ENCODE peak calls at places on chromosomes 16 and 17, in six cellular contexts. N is esophagus muscularis mucosa, I is epithelial cell of proximal tubule, D is GM10248, M is sigmoid colon, W is breast epithelium. L is an unnamed sample.

GRCh38 chr16:17483266-17483864 is 12.6 kb upstream of the XYLT1 start:
- DNase-seq in N (no peak), I (no peak), D (no peak), M (no peak), W (no peak), L (no peak)

GRCh38 chr17:76473541-76473985 is 6.2 kb downstream of the AANAT start:
- DNase-seq in N (no peak), I (no peak), D (no peak), M (no peak), W (no peak), L (no peak)

GRCh38 chr16:29310852-29311314 is 95.6 kb downstream of the NPIPB11 start:
- DNase-seq in N (no peak), I (no peak), D (no peak), M (peak; percentile 60), W (no peak), L (no peak)

GRCh38 chr16:53498984-53499383 is 4.0 kb downstream of the AKTIP start:
- DNase-seq in N (peak; percentile 17), I (no peak), D (no peak), M (no peak), W (no peak), L (no peak)

GRCh38 chr16:50151744-50152143 is 1.4 kb upstream of the TENT4B start:
- DNase-seq in N (no peak), I (no peak), D (no peak), M (no peak), W (no peak), L (no peak)

GRCh38 chr16:12311309-12311708 is 334.8 kb downstream of the SNX29 start:
- DNase-seq in N (no peak), I (no peak), D (no peak), M (no peak), W (no peak), L (no peak)

GRCh38 chr17:50904522-50905459 is 38.6 kb upstream of the TOB1 start:
- DNase-seq in N (no peak), I (no peak), D (no peak), M (peak; percentile 91), W (peak; percentile 90), L (no peak)

GRCh38 chr16:10619271-10619849 is 39.0 kb upstream of the EMP2 start:
- DNase-seq in N (no peak), I (no peak), D (peak; percentile 61), M (peak; percentile 69), W (peak; percentile 26), L (peak; percentile 60)

GRCh38 chr17:48542956-48543853 is 1.7 kb downstream of the HOXB2 start:
- DNase-seq in N (no peak), I (no peak), D (peak; percentile 72), M (peak; percentile 83), W (no peak), L (peak; percentile 84)

GRCh38 chr17:63263053-63263452 is 183.1 kb downstream of the CYB561 start:
- DNase-seq in N (no peak), I (no peak), D (no peak), M (no peak), W (no peak), L (no peak)

GRCh38 chr17:17913695-17914332 is 58.4 kb downstream of the TOM1L2 start:
- DNase-seq in N (peak; percentile 93), I (no peak), D (peak; percentile 58), M (peak; percentile 92), W (peak; percentile 67), L (no peak)

GRCh38 chr16:24070851-24071250 is 185.3 kb upstream of the CACNG3 start:
- DNase-seq in N (no peak), I (no peak), D (peak; percentile 65), M (no peak), W (no peak), L (peak; percentile 52)

GRCh38 chr17:55587608-55588139 is 76.4 kb upstream of the SMIM36 start:
- DNase-seq in N (no peak), I (no peak), D (no peak), M (peak; percentile 81), W (no peak), L (no peak)

GRCh38 chr17:39742856-39743436 is 5.2 kb downstream of the GRB7 start:
- DNase-seq in N (no peak), I (no peak), D (no peak), M (no peak), W (no peak), L (no peak)

GRCh38 chr17:50721194-50722010 is 2.0 kb downstream of the LUC7L3 start:
- DNase-seq in N (no peak), I (no peak), D (peak; percentile 44), M (no peak), W (no peak), L (peak; percentile 61)

GRCh38 chr17:48335858-48336500 is 94.0 kb downstream of the SKAP1 start:
- DNase-seq in N (no peak), I (no peak), D (peak; percentile 37), M (no peak), W (no peak), L (peak; percentile 33)

GRCh38 chr17:7856081-7856791 is 1.1 kb downstream of the NAA38 start:
- DNase-seq in N (no peak), I (no peak), D (no peak), M (peak; percentile 83), W (peak; percentile 41), L (peak; percentile 51)

GRCh38 chr17:51366866-51367265 is 106.5 kb downstream of the UTP18 start:
- DNase-seq in N (no peak), I (no peak), D (no peak), M (no peak), W (no peak), L (no peak)

GRCh38 chr16:56732832-56733231 is 2.9 kb downstream of the NUP93 start:
- DNase-seq in N (no peak), I (no peak), D (no peak), M (no peak), W (no peak), L (peak; percentile 57)

GRCh38 chr17:39564201-39564828 is 43.4 kb downstream of the NEUROD2 start:
- DNase-seq in N (no peak), I (no peak), D (no peak), M (no peak), W (no peak), L (no peak)

GRCh38 chr16:49492090-49492801 is 118.6 kb downstream of the C16orf78 start:
- DNase-seq in N (no peak), I (no peak), D (peak; percentile 83), M (peak; percentile 73), W (peak; percentile 23), L (peak; percentile 88)

GRCh38 chr17:17380156-17380925 is 77.2 kb downstream of the NT5M start:
- DNase-seq in N (no peak), I (no peak), D (no peak), M (no peak), W (no peak), L (no peak)

GRCh38 chr17:83187782-83188311 is 108.4 kb downstream of the METRNL start:
- DNase-seq in N (no peak), I (no peak), D (no peak), M (no peak), W (no peak), L (no peak)

GRCh38 chr17:82229686-82230626 is 1.1 kb downstream of the SLC16A3 start:
- DNase-seq in N (no peak), I (no peak), D (no peak), M (peak; percentile 78), W (no peak), L (no peak)

DNA sequence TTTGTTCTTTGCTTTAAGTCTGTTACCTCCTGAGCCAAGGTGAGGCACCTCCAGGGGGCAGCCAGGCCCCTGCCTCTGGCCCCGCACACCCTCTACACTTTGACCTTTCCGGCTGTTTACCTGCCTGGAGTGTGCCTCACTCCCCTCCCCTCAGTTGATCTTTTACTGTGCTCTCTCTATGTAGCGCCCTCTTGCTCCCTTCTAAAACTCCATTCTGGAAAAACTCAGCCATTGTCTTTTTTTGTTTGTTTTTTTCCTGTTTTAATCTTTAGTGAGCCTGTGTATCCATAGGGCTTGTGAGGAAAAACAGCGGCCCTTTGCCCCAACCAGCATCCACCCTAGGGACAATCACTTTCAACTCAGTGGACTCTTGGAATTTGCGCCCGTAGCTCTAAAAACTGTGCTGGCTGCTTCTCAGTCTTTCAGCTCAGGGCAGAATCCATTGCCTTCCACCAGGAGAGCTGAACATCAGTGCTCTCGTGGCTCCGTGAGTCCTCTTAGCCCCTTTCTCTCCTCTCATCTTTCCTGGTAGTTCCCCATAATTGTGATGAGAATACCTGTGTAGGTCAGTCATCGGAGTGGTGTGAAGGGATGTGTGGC is 4.3 kb downstream of the AMDHD2 start:
- DNase-seq in N (no peak), I (no peak), D (no peak), M (no peak), W (no peak), L (no peak)
- TF ChIP-seq CTCF in N (no peak), I (no peak), D (no peak), M (no peak), W (no peak), L (no peak)

DNA sequence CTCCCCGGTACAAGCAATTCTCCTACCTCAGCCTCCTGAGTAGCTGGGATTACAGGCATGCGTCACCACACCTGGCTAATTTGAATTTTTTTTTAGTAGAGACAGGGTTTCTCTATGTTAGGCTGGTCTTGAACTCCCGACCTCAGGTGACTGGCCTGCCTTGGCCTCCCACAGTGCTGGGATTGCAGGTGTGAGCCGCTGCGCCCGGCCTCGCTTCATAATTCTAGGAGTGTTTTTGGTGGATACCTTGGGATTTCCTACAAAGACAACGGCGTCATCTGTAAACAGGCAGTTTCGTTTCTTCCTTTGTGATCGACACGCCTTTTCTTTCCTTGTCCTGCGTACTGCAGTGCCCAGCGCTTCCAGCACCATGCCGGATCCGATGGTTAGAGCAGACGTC is 60.9 kb upstream of the GNG13 start:
- DNase-seq in N (no peak), I (no peak), D (no peak), M (peak; percentile 49), W (no peak), L (no peak)
- TF ChIP-seq CTCF in N (no peak), I (no peak), D (no peak), M (no peak), W (no peak), L (no peak)

DNA sequence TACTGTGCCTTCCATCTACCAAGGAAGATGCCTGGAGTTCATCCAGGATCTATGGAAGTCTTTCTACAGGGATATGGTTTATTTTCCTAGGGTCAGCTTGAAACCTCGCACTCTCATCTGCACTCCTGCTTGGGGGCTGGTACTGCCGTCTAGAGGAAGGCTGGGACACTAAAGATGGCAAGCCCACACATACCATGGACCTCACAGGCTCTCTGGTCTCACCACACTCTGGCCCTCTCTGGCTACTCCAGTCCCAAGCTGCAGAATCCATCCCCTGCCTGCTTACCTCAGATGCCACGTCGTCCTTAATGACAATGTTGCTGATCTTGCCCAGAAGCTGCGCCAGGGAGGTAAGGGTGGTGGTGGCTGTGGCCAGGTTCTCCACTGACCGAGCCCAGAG is 2.1 kb upstream of the UNC119 start:
- DNase-seq in N (no peak), I (no peak), D (no peak), M (no peak), W (no peak), L (no peak)
- TF ChIP-seq CTCF in N (no peak), I (no peak), D (no peak), M (no peak), W (no peak), L (peak; percentile 46)

GRCh38 chr16:68264128-68265077 is at the start of gene SLC7A6:
- DNase-seq in N (peak; percentile 93), I (no peak), D (peak; percentile 90), M (peak; percentile 85), W (peak; percentile 42), L (peak; percentile 90)
- TF ChIP-seq CTCF in N (peak; percentile 61), I (peak; percentile 65), D (peak; percentile 80), M (peak; percentile 60), W (peak; percentile 58), L (peak; percentile 89)